ENCODE peak calls at places on chromosome 2, in nine cellular contexts. J, S, P, H, W, F, A, G and V are unnamed samples.

GRCh38 chr2:174577967-174578589 is 19.5 kb downstream of the WIPF1 start:
- DNase-seq in J (peak), A (no peak), G (peak), F (no peak), W (peak), S (no peak), H (peak), P (peak), V (peak)

GRCh38 chr2:30979822-30980245 is 158.4 kb downstream of the GALNT14 start:
- DNase-seq in J (peak), A (no peak), P (peak), F (no peak), W (peak), G (peak), S (no peak), H (peak), V (no peak)

GRCh38 chr2:204544961-204545860 is at the start of gene PARD3B:
- DNase-seq in P (peak), J (peak), A (peak), W (peak), H (peak), G (no peak), S (no peak), F (peak), V (no peak)

GRCh38 chr2:134027980-134028379 is 225.9 kb upstream of the MGAT5 start:
- DNase-seq in J (no peak), A (no peak), P (no peak), G (no peak), F (no peak), H (no peak), S (no peak), W (no peak), V (no peak)

GRCh38 chr2:175282300-175282699 is 100.8 kb upstream of the ATP5MC3 start:
- DNase-seq in W (peak), P (peak), S (no peak), G (no peak), H (peak), F (no peak), A (peak), J (peak), V (no peak)

GRCh38 chr2:54962935-54963334 is 87.3 kb downstream of the RTN4 start:
- DNase-seq in J (no peak), P (no peak), A (no peak), W (no peak), H (no peak), S (no peak), F (no peak), G (no peak), V (no peak)

GRCh38 chr2:84214455-84214854 is 244.6 kb downstream of the SUCLG1 start:
- DNase-seq in A (no peak), G (no peak), F (no peak), S (no peak), W (no peak), J (no peak), P (no peak), H (no peak), V (no peak)

GRCh38 chr2:64698668-64699444 is 45.1 kb upstream of the SERTAD2 start:
- DNase-seq in P (peak), F (no peak), W (peak), A (no peak), S (no peak), H (peak), G (peak), J (peak), V (no peak)

GRCh38 chr2:95728878-95729511 is 137.2 kb downstream of the TRIM43 start:
- DNase-seq in P (peak), F (peak), A (peak), J (peak), H (peak), S (peak), G (peak), W (peak), V (no peak)

GRCh38 chr2:85999131-85999831 is 106.4 kb downstream of the POLR1A start:
- DNase-seq in F (no peak), J (peak), P (peak), W (no peak), S (no peak), A (no peak), G (no peak), H (no peak), V (no peak)

GRCh38 chr2:113977060-113977659 is 87.3 kb downstream of the ACTR3 start:
- DNase-seq in S (no peak), P (peak), F (no peak), W (no peak), H (no peak), G (no peak), J (no peak), A (no peak), V (no peak)